ENCODE peak calls at places on chromosomes 5 and 9, in seven cellular contexts. N is naive thymus-derived CD8-positive, alpha-beta T cell; R is Calu3; H is hypothalamus; J is CD4-positive, alpha-beta memory T cell; S is epithelial cell of esophagus; K is activated CD8-positive, alpha-beta memory T cell treated with anti-CD3 and anti-CD28 coated beads for 48 hours. G is an unnamed sample.

GRCh38 chr5:127909078-127909477 is 174.5 kb upstream of the SLC12A2 start:
- DNase-seq in N (no peak), R (peak; percentile 71), H (no peak), J (no peak), S (peak; percentile 76), K (no peak), G (peak; percentile 64)

GRCh38 chr9:12955510-12956163 is 180.8 kb downstream of the LURAP1L start:
- DNase-seq in N (no peak), R (no peak), H (no peak), J (no peak), S (no peak), K (no peak), G (no peak)

GRCh38 chr9:115035872-115036612 is 81.9 kb downstream of the TNC start:
- DNase-seq in N (no peak), R (no peak), H (no peak), J (no peak), S (peak; percentile 97), K (peak; percentile 42), G (peak; percentile 16)

GRCh38 chr9:79651251-79651795 is 79.6 kb downstream of the TLE4 start:
- DNase-seq in N (no peak), R (no peak), H (no peak), J (no peak), S (no peak), K (no peak), G (no peak)

GRCh38 chr5:88834499-88834898 is 48.5 kb downstream of the MEF2C start:
- DNase-seq in N (no peak), R (no peak), H (no peak), J (no peak), S (no peak), K (no peak), G (no peak)

GRCh38 chr9:68496356-68496755 is 44.3 kb downstream of the TMEM252 start:
- DNase-seq in N (no peak), R (no peak), H (no peak), J (no peak), S (no peak), K (no peak), G (no peak)

GRCh38 chr5:33433303-33434255 is 7.2 kb upstream of the TARS1 start:
- DNase-seq in N (no peak), R (no peak), H (no peak), J (no peak), S (no peak), K (no peak), G (no peak)

GRCh38 chr5:33241826-33242225 is 198.9 kb upstream of the TARS1 start:
- DNase-seq in N (no peak), R (no peak), H (no peak), J (no peak), S (no peak), K (no peak), G (no peak)